ENCODE peak calls at places on chromosomes 13 and 19, in six cellular contexts. One of them, this sample, is unnamed.

GRCh38 chr19:27890696-27891095 is 1322.3 kb downstream of the UQCRFS1 start:
- DNase-seq in hepatocyte: no peak
- DNase-seq in NCI-H69: no peak
- DNase-seq in nephron progenitor cell: no peak
- DNase-seq in hepatic stellate cell: no peak
- DNase-seq in mesenchymal stem cell: no peak
- DNase-seq in this sample: no peak

GRCh38 chr19:34316741-34317241 is 48.2 kb upstream of the GPI start:
- DNase-seq in hepatocyte: no peak
- DNase-seq in NCI-H69: peak; percentile 13
- DNase-seq in nephron progenitor cell: no peak
- DNase-seq in hepatic stellate cell: peak; percentile 43
- DNase-seq in mesenchymal stem cell: peak; percentile 78
- DNase-seq in this sample: no peak

GRCh38 chr19:290539-291521 is at the start of gene PLPP2:
- DNase-seq in hepatocyte: peak; percentile 64
- DNase-seq in NCI-H69: peak; percentile 86
- DNase-seq in nephron progenitor cell: no peak
- DNase-seq in hepatic stellate cell: no peak
- DNase-seq in mesenchymal stem cell: no peak
- DNase-seq in this sample: peak; percentile 80

GRCh38 chr13:41546372-41547252 is 89.3 kb downstream of the RGCC start:
- DNase-seq in hepatocyte: no peak
- DNase-seq in NCI-H69: no peak
- DNase-seq in nephron progenitor cell: no peak
- DNase-seq in hepatic stellate cell: peak; percentile 90
- DNase-seq in mesenchymal stem cell: peak; percentile 92
- DNase-seq in this sample: no peak

GRCh38 chr19:42081584-42082258 is 5.8 kb downstream of the ZNF574 start:
- DNase-seq in hepatocyte: peak; percentile 58
- DNase-seq in NCI-H69: peak; percentile 43
- DNase-seq in nephron progenitor cell: no peak
- DNase-seq in hepatic stellate cell: peak; percentile 77
- DNase-seq in mesenchymal stem cell: peak; percentile 69
- DNase-seq in this sample: no peak

GRCh38 chr13:62280590-62280989 is 864.9 kb upstream of the PCDH20 start:
- DNase-seq in hepatocyte: no peak
- DNase-seq in NCI-H69: no peak
- DNase-seq in nephron progenitor cell: no peak
- DNase-seq in hepatic stellate cell: no peak
- DNase-seq in mesenchymal stem cell: no peak
- DNase-seq in this sample: no peak

GRCh38 chr19:58170860-58171259 is 12.0 kb upstream of the ZNF274 start:
- DNase-seq in hepatocyte: no peak
- DNase-seq in NCI-H69: no peak
- DNase-seq in nephron progenitor cell: no peak
- DNase-seq in hepatic stellate cell: no peak
- DNase-seq in mesenchymal stem cell: peak; percentile 17
- DNase-seq in this sample: no peak

GRCh38 chr19:17048885-17049453 is 22.4 kb upstream of the CPAMD8 start:
- DNase-seq in hepatocyte: no peak
- DNase-seq in NCI-H69: no peak
- DNase-seq in nephron progenitor cell: no peak
- DNase-seq in hepatic stellate cell: no peak
- DNase-seq in mesenchymal stem cell: no peak
- DNase-seq in this sample: no peak

This sample was measured in hippocampal formation.